ENCODE peak calls at places on chromosome 20, in five cellular contexts. V is heart right ventricle, B is adrenal gland, X is stomach, S is endothelial cell of umbilical vein. O is an unnamed sample.

GRCh38 chr20:19991826-19992225 is 25.3 kb upstream of the NAA20 start:
- DNase-seq in V (no peak), B (no peak), X (no peak), S (peak; percentile 18), O (no peak)

GRCh38 chr20:53639128-53639527 is 45.5 kb upstream of the ZNF217 start:
- DNase-seq in S (no peak), B (no peak), X (no peak), V (no peak), O (no peak)

GRCh38 chr20:29762620-29763019 is 1494.8 kb upstream of the DEFB115 start:
- DNase-seq in S (no peak), X (no peak), B (no peak), V (no peak), O (no peak)

GRCh38 chr20:37333848-37334318 is 12.1 kb upstream of the SRC start:
- DNase-seq in X (no peak), V (no peak), B (peak; percentile 33), S (no peak), O (no peak)

GRCh38 chr20:36474563-36474962 is 66.8 kb upstream of the MYL9 start:
- DNase-seq in X (no peak), S (no peak), B (no peak), V (no peak), O (no peak)

GRCh38 chr20:18645196-18645745 is 57.4 kb downstream of the DTD1 start:
- DNase-seq in B (no peak), V (no peak), S (no peak), X (no peak), O (no peak)

GRCh38 chr20:49646126-49646525 is 67.6 kb downstream of the B4GALT5 start:
- DNase-seq in X (no peak), S (no peak), V (no peak), B (no peak), O (no peak)

GRCh38 chr20:24469116-24470030 is at the start of gene SYNDIG1:
- DNase-seq in S (no peak), V (peak; percentile 54), X (no peak), B (no peak), O (no peak)

GRCh38 chr20:18466574-18466893 is 296 bp downstream of the DZANK1 start:
- DNase-seq in B (no peak), S (no peak), V (no peak), X (no peak), O (no peak)

GRCh38 chr20:11675920-11676617 is 241.6 kb upstream of the BTBD3 start:
- DNase-seq in V (no peak), X (no peak), B (peak; percentile 16), S (no peak), O (no peak)

GRCh38 chr20:45897289-45897688 is 6.2 kb downstream of the CTSA start:
- DNase-seq in S (no peak), X (no peak), B (no peak), V (no peak), O (no peak)

GRCh38 chr20:53599910-53600632 is 6.4 kb upstream of the ZNF217 start:
- DNase-seq in S (no peak), B (no peak), X (peak; percentile 11), V (no peak), O (peak; percentile 17)

GRCh38 chr20:43988867-43989266 is 74.2 kb downstream of the TOX2 start:
- DNase-seq in X (no peak), V (no peak), S (no peak), B (no peak), O (no peak)

GRCh38 chr20:17372831-17373440 is 146.1 kb downstream of the PCSK2 start:
- DNase-seq in B (no peak), V (no peak), S (no peak), X (no peak), O (no peak)

GRCh38 chr20:6636209-6637159 is 131.0 kb upstream of the BMP2 start:
- DNase-seq in V (no peak), S (peak; percentile 85), X (no peak), B (peak; percentile 27), O (peak; percentile 67)

GRCh38 chr20:23725102-23725501 is 25.6 kb downstream of the CST1 start:
- DNase-seq in B (no peak), X (no peak), S (no peak), V (no peak), O (no peak)

GRCh38 chr20:63890201-63890576 is 4.7 kb upstream of the DNAJC5 start:
- DNase-seq in V (no peak), X (no peak), S (no peak), B (no peak), O (no peak)

GRCh38 chr20:63889241-63890200 is 5.4 kb upstream of the DNAJC5 start:
- DNase-seq in X (peak; percentile 37), B (no peak), S (no peak), V (no peak), O (no peak)

GRCh38 chr20:63890616-63891015 is 4.3 kb upstream of the DNAJC5 start:
- DNase-seq in V (no peak), X (no peak), S (no peak), B (no peak), O (no peak)

GRCh38 chr20:63892402-63892801 is 2.5 kb upstream of the DNAJC5 start:
- DNase-seq in X (no peak), V (no peak), B (no peak), S (no peak), O (no peak)

GRCh38 chr20:63891061-63892002 is 3.6 kb upstream of the DNAJC5 start:
- DNase-seq in S (no peak), V (no peak), X (no peak), B (no peak), O (no peak)
- H3K36me3 ChIP-seq in S (peaks cover 13% of the 10 kb centered on the region), V (peaks cover 52% of the 10 kb centered on the region), X (peaks cover 58% of the 10 kb centered on the region), B (peaks cover 47% of the 10 kb centered on the region), O (peaks cover 12% of the 10 kb centered on the region)

GRCh38 chr20:10490706-10491105 is 55.6 kb downstream of the SLX4IP start:
- DNase-seq in X (no peak), S (no peak), B (no peak), V (no peak), O (no peak)
- H3K4me1 ChIP-seq in X (no peaks in the 10 kb centered on the region), S (peaks cover 4% of the 10 kb centered on the region), B (no peaks in the 10 kb centered on the region), V (peaks cover 5% of the 10 kb centered on the region), O (no peaks in the 10 kb centered on the region)

GRCh38 chr20:21026951-21027350 is 79.2 kb downstream of the LINC00237 start:
- DNase-seq in V (no peak), X (no peak), S (no peak), B (no peak), O (no peak)
- H3K36me3 ChIP-seq in V (no peaks in the 10 kb centered on the region), X (no peaks in the 10 kb centered on the region), S (no peaks in the 10 kb centered on the region), B (no peaks in the 10 kb centered on the region), O (no peaks in the 10 kb centered on the region)

DNA sequence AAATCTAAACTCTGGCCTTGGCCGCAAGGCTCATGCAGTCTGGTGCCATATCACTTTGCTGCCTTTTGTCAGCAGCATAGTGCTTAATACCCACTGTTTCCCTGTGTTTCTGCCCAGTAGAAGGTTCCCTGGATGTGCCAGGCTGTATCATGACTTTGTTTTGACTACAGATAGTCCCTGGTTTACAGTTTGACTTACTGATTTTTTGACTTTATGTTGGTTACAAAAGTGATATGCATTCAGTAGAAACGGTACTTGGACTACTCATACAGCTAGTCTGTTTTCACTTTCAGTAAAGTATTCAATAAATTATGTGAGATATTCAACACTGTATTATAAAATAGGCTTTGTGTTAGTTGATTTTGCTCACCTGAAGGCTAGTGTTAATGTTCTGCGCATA is 19.0 kb downstream of the RALY start:
- DNase-seq in S (no peak), V (no peak), B (no peak), X (no peak), O (no peak)
- H3K4me1 ChIP-seq in S (peaks cover 3% of the 10 kb centered on the region), V (peaks cover 100% of the 10 kb centered on the region), B (no peaks in the 10 kb centered on the region), X (peaks cover 28% of the 10 kb centered on the region), O (peaks cover 9% of the 10 kb centered on the region)

DNA sequence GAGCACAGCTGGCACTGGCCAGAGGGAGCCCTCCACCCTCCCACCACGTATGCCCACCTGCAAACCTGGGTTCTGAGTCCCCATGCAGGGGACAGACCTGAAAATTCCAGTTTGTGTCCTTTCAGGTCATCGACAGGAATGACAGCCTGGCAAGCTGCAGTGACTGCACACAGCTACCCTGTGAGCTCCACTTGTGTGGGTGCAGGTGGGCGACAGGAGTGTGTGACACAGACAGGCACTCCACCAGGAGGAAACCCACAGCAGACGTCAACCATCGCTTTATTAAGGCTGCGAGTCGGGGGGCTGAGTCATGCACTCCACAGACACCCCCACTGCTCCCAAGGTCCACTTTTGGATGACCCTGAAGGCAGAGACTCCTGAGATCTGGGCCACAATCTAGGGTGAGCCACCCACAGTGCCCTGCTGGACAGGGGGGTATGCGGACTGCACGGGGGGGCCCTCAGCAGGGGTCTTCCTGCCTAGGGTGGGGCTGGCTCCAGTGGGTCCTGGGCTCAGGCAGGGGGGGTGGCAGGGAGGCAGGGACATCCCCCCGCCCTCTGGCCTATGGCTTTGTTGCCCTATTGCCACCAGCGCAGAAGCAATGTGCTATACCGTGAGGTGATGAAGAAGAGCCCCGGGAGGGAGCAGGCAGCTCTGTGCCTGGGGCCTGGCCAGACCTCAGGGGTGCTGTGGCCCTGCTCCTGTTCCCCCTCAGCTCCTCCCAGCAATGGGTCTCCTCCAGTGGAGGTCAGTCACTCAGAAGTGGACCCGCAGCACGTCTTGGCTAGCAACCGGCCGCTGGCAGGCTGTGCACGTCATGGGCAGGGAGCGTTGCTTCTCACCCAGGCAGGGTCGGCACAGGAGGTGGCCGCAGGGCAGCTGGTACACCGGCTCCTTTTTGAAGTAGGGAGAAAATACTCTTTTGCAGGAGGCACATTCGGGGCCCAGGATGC is 25.1 kb upstream of the AVP start:
- DNase-seq in X (no peak), V (no peak), B (no peak), S (no peak), O (no peak)
- H3K36me3 ChIP-seq in X (peaks cover 65% of the 10 kb centered on the region), V (peaks cover 12% of the 10 kb centered on the region), B (peaks cover 8% of the 10 kb centered on the region), S (no peaks in the 10 kb centered on the region), O (peaks cover 1% of the 10 kb centered on the region)

DNA sequence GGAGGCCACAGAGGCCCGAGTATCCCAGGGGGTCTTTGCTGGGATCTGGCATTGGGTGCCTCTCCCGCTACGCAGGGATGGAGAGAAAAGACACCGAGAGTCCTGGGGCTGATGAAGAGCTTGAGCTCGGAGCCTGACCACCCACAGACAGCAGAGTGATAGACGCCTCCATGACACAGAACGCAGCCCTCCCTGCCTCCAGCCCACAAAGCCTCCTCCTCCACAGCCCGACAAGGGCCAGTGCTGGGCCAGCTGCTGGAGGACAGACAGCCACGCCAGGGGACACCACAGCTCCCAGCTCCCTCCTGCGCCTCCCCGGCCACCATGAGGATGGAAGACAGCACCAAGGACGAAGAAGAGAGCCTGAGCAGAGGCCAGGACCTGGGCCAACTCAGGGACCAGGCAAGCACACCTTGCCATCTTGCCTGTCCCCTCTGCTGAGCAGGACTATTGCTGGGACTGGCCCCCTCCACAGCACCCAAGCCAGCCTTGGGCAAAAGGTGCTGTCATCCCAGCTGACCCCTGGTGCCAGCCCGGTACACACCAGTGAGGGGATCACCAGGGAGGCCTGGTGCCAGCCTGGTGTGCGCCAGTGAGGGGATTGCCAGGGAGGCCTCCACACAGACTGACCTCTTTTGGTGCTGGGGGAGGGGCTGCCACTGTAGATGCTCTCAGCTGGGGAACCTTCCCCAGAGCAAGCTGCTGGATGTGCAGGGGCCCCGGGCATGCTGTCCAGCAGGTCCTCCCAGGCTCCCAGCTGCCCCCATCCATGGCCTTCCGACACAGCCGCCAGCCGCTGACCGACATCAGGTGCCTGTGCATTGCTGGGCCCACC is 96.3 kb downstream of the YTHDF1 start:
- DNase-seq in X (no peak), S (no peak), B (no peak), V (peak; percentile 5), O (no peak)
- H3K4me1 ChIP-seq in X (no peaks in the 10 kb centered on the region), S (no peaks in the 10 kb centered on the region), B (no peaks in the 10 kb centered on the region), V (no peaks in the 10 kb centered on the region), O (no peaks in the 10 kb centered on the region)